ENCODE peak calls at places on chromosome 4, in six cellular contexts. Y, R, U, E, I and M are unnamed samples.

GRCh38 chr4:159197885-159198269 is 95.0 kb downstream of the RAPGEF2 start:
- ATAC-seq in I (no peak), E (no peak), U (no peak), R (no peak), Y (no peak), M (no peak)

GRCh38 chr4:185920691-185921260 is 108.8 kb upstream of the SORBS2 start:
- ATAC-seq in U (no peak), E (no peak), R (no peak), Y (no peak), I (no peak), M (no peak)

GRCh38 chr4:16158504-16158852 is 67.8 kb downstream of the TAPT1 start:
- ATAC-seq in I (no peak), Y (no peak), R (peak), U (no peak), E (no peak), M (no peak)

GRCh38 chr4:54050214-54050904 is 14.0 kb downstream of the CHIC2 start:
- ATAC-seq in E (no peak), Y (peak), I (no peak), U (peak), R (no peak), M (no peak)

GRCh38 chr4:53500552-53500951 is 90.7 kb downstream of the LNX1 start:
- ATAC-seq in R (no peak), U (no peak), I (no peak), E (no peak), Y (peak), M (no peak)

GRCh38 chr4:116688536-116688935 is 396.8 kb downstream of the TRAM1L1 start:
- ATAC-seq in Y (no peak), U (no peak), I (no peak), R (no peak), E (no peak), M (no peak)

GRCh38 chr4:75678473-75678872 is 5.3 kb upstream of the G3BP2 start:
- ATAC-seq in R (no peak), E (no peak), Y (no peak), I (no peak), U (no peak), M (no peak)

GRCh38 chr4:87017580-87018061 is 82.8 kb downstream of the AFF1 start:
- ATAC-seq in R (peak), I (no peak), E (no peak), U (peak), Y (no peak), M (peak)

GRCh38 chr4:7956306-7957112 is 16.8 kb upstream of the AFAP1 start:
- ATAC-seq in E (peak), U (no peak), I (peak), Y (no peak), R (no peak), M (peak)

GRCh38 chr4:151538963-151539362 is 130.0 kb downstream of the FHIP1A start:
- ATAC-seq in E (no peak), U (no peak), Y (no peak), I (no peak), R (no peak), M (no peak)

GRCh38 chr4:3652586-3652985 is 113.6 kb upstream of the ADRA2C start:
- ATAC-seq in I (no peak), R (no peak), U (no peak), E (no peak), Y (no peak), M (no peak)

GRCh38 chr4:144646523-144647094 is 653 bp downstream of the HHIP start:
- ATAC-seq in E (no peak), Y (peak), U (peak), R (peak), I (peak), M (peak)

GRCh38 chr4:93203708-93204107 is 624.8 kb upstream of the ATOH1 start:
- ATAC-seq in U (no peak), Y (peak), I (peak), R (peak), E (peak), M (peak)

GRCh38 chr4:83516042-83516772 is 19.7 kb upstream of the GPAT3 start:
- ATAC-seq in U (no peak), I (no peak), E (no peak), R (no peak), Y (no peak), M (no peak)

GRCh38 chr4:180913750-180914149 is 1329.5 kb upstream of the TENM3 start:
- ATAC-seq in Y (no peak), E (no peak), I (no peak), U (no peak), R (no peak), M (no peak)

GRCh38 chr4:15231265-15232091 is 196.4 kb upstream of the C1QTNF7 start:
- ATAC-seq in U (peak), Y (peak), I (peak), R (peak), E (peak), M (peak)

GRCh38 chr4:19880205-19880604 is 371.5 kb upstream of the SLIT2 start:
- ATAC-seq in Y (no peak), U (no peak), E (no peak), I (no peak), R (peak), M (no peak)

GRCh38 chr4:89123418-89123817 is 12.1 kb downstream of the TIGD2 start:
- ATAC-seq in R (no peak), Y (no peak), E (peak), U (no peak), I (peak), M (no peak)

GRCh38 chr4:10438924-10439323 is 18.3 kb downstream of the ZNF518B start:
- ATAC-seq in R (no peak), Y (peak), I (no peak), E (no peak), U (no peak), M (no peak)

GRCh38 chr4:4853371-4853823 is 6.1 kb upstream of the MSX1 start:
- ATAC-seq in U (peak), I (no peak), R (peak), Y (peak), E (no peak), M (peak)

GRCh38 chr4:41222259-41222658 is 7.9 kb upstream of the APBB2 start:
- ATAC-seq in E (no peak), I (no peak), U (no peak), R (no peak), Y (no peak), M (no peak)

GRCh38 chr4:25103423-25103822 is 56.8 kb downstream of the SEPSECS start:
- ATAC-seq in Y (no peak), E (no peak), I (no peak), U (no peak), R (no peak), M (peak)

GRCh38 chr4:98994474-98995182 is 893 bp upstream of the METAP1 start:
- ATAC-seq in E (no peak), R (no peak), U (no peak), Y (no peak), I (peak), M (no peak)

GRCh38 chr4:94488667-94489066 is 36.9 kb downstream of the PDLIM5 start:
- ATAC-seq in Y (no peak), E (peak), I (no peak), U (no peak), R (no peak), M (no peak)

GRCh38 chr4:36551697-36552214 is 270.3 kb downstream of the DTHD1 start:
- ATAC-seq in I (no peak), Y (peak), E (peak), U (no peak), R (no peak), M (no peak)

GRCh38 chr4:148052448-148052847 is 320.6 kb downstream of the ARHGAP10 start:
- ATAC-seq in Y (no peak), U (no peak), E (no peak), I (no peak), R (no peak), M (no peak)

GRCh38 chr4:90071289-90072235 is 55.6 kb upstream of the CCSER1 start:
- ATAC-seq in R (no peak), Y (no peak), I (no peak), U (no peak), E (no peak), M (no peak)

GRCh38 chr4:77196866-77197265 is 39.9 kb downstream of the CCNG2 start:
- ATAC-seq in I (no peak), R (peak), E (no peak), U (no peak), Y (peak), M (no peak)

GRCh38 chr4:80220711-80221110 is 23.4 kb downstream of the PRDM8 start:
- ATAC-seq in U (peak), I (no peak), E (no peak), R (no peak), Y (no peak), M (no peak)

GRCh38 chr4:17077105-17077504 is 178.7 kb upstream of the LDB2 start:
- ATAC-seq in I (no peak), R (no peak), E (no peak), U (no peak), Y (no peak), M (no peak)

GRCh38 chr4:113769744-113770143 is 8.2 kb upstream of the CAMK2D start:
- ATAC-seq in Y (no peak), E (no peak), R (no peak), I (no peak), U (no peak), M (no peak)

GRCh38 chr4:45275862-45276261 is 549.5 kb upstream of the GNPDA2 start:
- ATAC-seq in U (no peak), Y (no peak), I (no peak), R (no peak), E (no peak), M (no peak)

GRCh38 chr4:71441186-71442169 is 102.7 kb downstream of the SLC4A4 start:
- ATAC-seq in I (no peak), R (no peak), U (peak), E (no peak), Y (no peak), M (no peak)

GRCh38 chr4:86497980-86498379 is 96.1 kb upstream of the PTPN13 start:
- ATAC-seq in R (no peak), U (no peak), Y (peak), E (no peak), I (no peak), M (no peak)

GRCh38 chr4:136864580-136865185 is 667.6 kb downstream of the PCDH18 start:
- ATAC-seq in E (peak), Y (peak), R (peak), I (peak), U (peak), M (peak)

GRCh38 chr4:29213020-29213419 is 1507.1 kb upstream of the PCDH7 start:
- ATAC-seq in R (no peak), Y (no peak), E (no peak), U (no peak), I (no peak), M (no peak)

GRCh38 chr4:121278811-121279368 is 101.9 kb downstream of the QRFPR start:
- ATAC-seq in U (no peak), R (no peak), Y (peak), I (no peak), E (no peak), M (no peak)
- TF ChIP-seq POLR2AphosphoS5 in U (no peak), R (no peak), Y (no peak), I (no peak), E (no peak), M (no peak)

DNA sequence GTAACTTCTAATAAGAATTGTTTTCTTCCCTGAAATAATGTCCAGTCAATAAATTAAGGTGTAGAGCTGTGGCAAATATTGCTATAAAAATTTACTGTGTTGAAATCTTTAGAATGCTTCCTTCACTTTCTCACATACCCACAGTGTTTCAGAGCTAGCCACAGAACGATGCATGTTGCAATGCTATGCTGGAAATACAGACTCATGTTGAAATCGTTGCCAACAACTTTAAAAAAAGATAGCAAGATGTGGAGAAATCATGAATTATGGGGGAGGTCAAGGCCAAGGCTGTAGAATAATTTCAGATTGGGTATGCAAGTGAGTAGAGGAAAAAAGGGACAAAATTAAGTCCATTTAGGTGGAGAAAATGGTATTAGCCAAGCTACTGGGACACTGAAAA is 204.8 kb downstream of the VEGFC start:
- ATAC-seq in Y (no peak), R (no peak), I (no peak), E (no peak), U (no peak), M (no peak)
- TF ChIP-seq POLR2A in Y (no peak), R (no peak), I (no peak), E (no peak), U (no peak), M (no peak)

DNA sequence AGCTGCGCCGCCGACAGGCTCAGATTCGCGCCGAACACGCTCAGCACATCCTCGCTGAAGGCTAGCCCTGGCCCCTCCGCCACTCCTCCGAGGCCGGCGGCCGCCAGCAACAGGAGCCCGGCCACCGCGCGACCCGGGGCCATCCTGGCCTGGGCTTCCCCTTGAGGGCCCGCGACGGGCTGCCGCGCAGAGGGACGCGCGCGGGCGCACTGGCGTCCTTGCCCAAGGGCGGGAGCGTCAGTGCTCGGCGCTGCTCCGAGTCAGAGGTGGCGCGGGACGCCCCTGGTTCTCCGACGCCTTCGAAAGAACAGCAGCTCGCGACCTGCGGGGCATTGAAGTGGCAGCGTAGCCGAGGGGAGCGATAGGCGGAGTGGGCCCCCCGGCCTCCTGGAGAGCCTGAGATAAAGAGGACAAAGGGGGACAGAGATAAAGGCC is 745 bp downstream of the SLC39A8 start:
- ATAC-seq in E (peak), Y (peak), R (peak), I (peak), U (peak), M (peak)
- TF ChIP-seq POLR2AphosphoS5 in E (peak), Y (peak), R (no peak), I (no peak), U (no peak), M (no peak)

DNA sequence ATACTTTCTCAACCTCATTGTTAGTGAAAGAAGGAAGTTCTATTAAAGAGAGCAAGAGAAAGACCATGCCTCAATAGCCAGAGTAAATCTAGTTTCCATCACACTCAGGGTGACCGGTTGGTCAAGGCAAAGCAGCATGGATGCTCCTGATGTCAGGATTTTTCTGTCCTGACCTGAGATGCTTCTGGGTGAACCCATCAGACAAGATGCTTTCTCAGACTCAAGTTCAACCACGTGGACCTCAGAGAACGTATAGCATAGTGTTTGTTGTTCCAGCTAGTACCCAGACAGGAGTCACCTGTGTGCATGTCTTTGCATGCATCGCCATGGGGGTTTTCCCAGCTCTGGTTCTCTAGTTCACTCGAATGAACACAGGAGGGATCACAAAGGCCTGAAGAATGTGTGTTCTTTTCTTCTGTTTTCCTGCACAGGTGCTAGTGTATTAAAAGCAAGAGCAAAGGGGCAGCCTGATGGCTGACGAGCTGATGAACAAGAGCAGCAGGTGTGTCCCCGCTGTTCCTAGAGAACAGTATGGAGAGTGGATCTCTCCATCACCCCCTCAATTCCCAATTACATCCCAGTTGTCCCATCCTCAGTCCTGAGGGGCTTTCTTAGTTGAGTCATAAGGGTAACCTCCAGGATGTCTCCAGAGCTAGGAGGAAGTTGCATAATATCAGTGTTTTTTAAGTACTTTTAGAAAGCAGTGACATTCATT is 110.5 kb upstream of the ENPP6 start:
- ATAC-seq in Y (peak), U (no peak), R (no peak), I (no peak), E (no peak), M (no peak)
- TF ChIP-seq POLR2A in Y (peak), U (no peak), R (no peak), I (no peak), E (no peak), M (no peak)